ENCODE peak calls at places on chromosomes 13 and 19, in seven cellular contexts. Q, L, U, C, A, N and B are unnamed samples.

GRCh38 chr13:80877209-80877943 is 536.5 kb upstream of the SPRY2 start:
- DNase-seq in U (no peak), A (no peak), C (no peak), N (no peak), Q (no peak), L (no peak), B (no peak)

GRCh38 chr19:7267792-7268736 is 26.1 kb downstream of the INSR start:
- DNase-seq in L (no peak), Q (no peak), C (no peak), U (no peak), N (no peak), A (no peak), B (no peak)

GRCh38 chr19:56266060-56266459 is 6.5 kb upstream of the EDDM13 start:
- DNase-seq in A (no peak), L (no peak), Q (no peak), N (no peak), C (no peak), U (no peak), B (no peak)

GRCh38 chr19:3095375-3096191 is 1.4 kb downstream of the GNA11 start:
- DNase-seq in L (no peak), Q (no peak), N (no peak), A (no peak), U (no peak), C (no peak), B (no peak)

GRCh38 chr19:41771410-41771809 is 16.1 kb downstream of the CEACAM6 start:
- DNase-seq in Q (no peak), U (no peak), N (no peak), L (no peak), C (no peak), A (no peak), B (no peak)

GRCh38 chr19:41307954-41308449 is 2.0 kb upstream of the CCDC97 start:
- DNase-seq in C (no peak), U (no peak), L (no peak), N (no peak), Q (no peak), A (no peak), B (no peak)

GRCh38 chr13:91220872-91221271 is 126.6 kb upstream of the MIR17HG start:
- DNase-seq in C (no peak), U (no peak), L (no peak), A (no peak), N (no peak), Q (no peak), B (no peak)

GRCh38 chr19:37583340-37583739 is 11.3 kb downstream of the ZNF571 start:
- DNase-seq in C (no peak), Q (no peak), A (no peak), N (no peak), L (no peak), U (no peak), B (no peak)

GRCh38 chr19:5154129-5154798 is 185.4 kb downstream of the KDM4B start:
- DNase-seq in L (no peak), A (no peak), C (no peak), N (no peak), U (peak), Q (peak), B (no peak)

GRCh38 chr13:45119469-45119989 is 781 bp upstream of the GTF2F2 start:
- DNase-seq in A (no peak), C (no peak), N (no peak), Q (peak), U (peak), L (no peak), B (no peak)

GRCh38 chr13:29136341-29136740 is 316.2 kb downstream of the MTUS2 start:
- DNase-seq in N (no peak), U (no peak), Q (no peak), A (no peak), C (no peak), L (no peak), B (no peak)

GRCh38 chr19:38735257-38735686 is 9.0 kb downstream of the CAPN12 start:
- DNase-seq in U (no peak), A (no peak), C (no peak), L (no peak), Q (no peak), N (no peak), B (no peak)

GRCh38 chr19:31838163-31838798 is 489.0 kb upstream of the TSHZ3 start:
- DNase-seq in Q (no peak), N (no peak), U (no peak), C (no peak), L (no peak), A (no peak), B (no peak)

GRCh38 chr19:31578326-31578725 is 229.1 kb upstream of the TSHZ3 start:
- DNase-seq in L (no peak), Q (no peak), N (no peak), A (no peak), C (no peak), U (no peak), B (peak)

GRCh38 chr19:12698138-12698537 is 1.7 kb upstream of the FBXW9 start:
- DNase-seq in N (no peak), C (no peak), U (no peak), L (no peak), A (no peak), Q (no peak), B (no peak)

GRCh38 chr19:40717880-40718773 is 1.2 kb downstream of the ITPKC start:
- DNase-seq in Q (peak), A (no peak), U (peak), N (no peak), L (no peak), C (no peak), B (no peak)

GRCh38 chr13:25300861-25301346 is 521 bp upstream of the NUP58 start:
- DNase-seq in Q (peak), U (peak), A (peak), N (no peak), C (no peak), L (no peak), B (no peak)

GRCh38 chr13:75762066-75762937 is 126.2 kb downstream of the LMO7 start:
- DNase-seq in A (no peak), Q (no peak), N (no peak), C (no peak), U (peak), L (no peak), B (no peak)

GRCh38 chr19:41156207-41156606 is 36.8 kb upstream of the CYP2S1 start:
- DNase-seq in L (no peak), Q (no peak), U (no peak), C (no peak), A (no peak), N (no peak), B (no peak)

GRCh38 chr19:36060430-36060829 is 5.7 kb downstream of the WDR62 start:
- DNase-seq in N (no peak), L (peak), C (no peak), A (peak), Q (peak), U (peak), B (no peak)

GRCh38 chr19:15195381-15195964 is 5.3 kb downstream of the NOTCH3 start:
- DNase-seq in C (no peak), L (peak), U (peak), Q (peak), A (peak), N (peak), B (no peak)

GRCh38 chr19:17078038-17078919 is 2.7 kb downstream of the MYO9B start:
- DNase-seq in L (no peak), Q (no peak), N (no peak), A (no peak), C (no peak), U (no peak), B (no peak)

GRCh38 chr19:17080441-17080803 is 4.8 kb downstream of the MYO9B start:
- DNase-seq in U (no peak), N (no peak), L (no peak), C (no peak), A (no peak), Q (no peak), B (no peak)

GRCh38 chr19:17081672-17082630 is 6.4 kb downstream of the MYO9B start:
- DNase-seq in Q (no peak), L (no peak), U (no peak), C (no peak), A (peak), N (no peak), B (no peak)

GRCh38 chr19:17078920-17079709 is 3.5 kb downstream of the MYO9B start:
- DNase-seq in U (peak), N (no peak), A (no peak), Q (peak), L (no peak), C (no peak), B (no peak)

DNA sequence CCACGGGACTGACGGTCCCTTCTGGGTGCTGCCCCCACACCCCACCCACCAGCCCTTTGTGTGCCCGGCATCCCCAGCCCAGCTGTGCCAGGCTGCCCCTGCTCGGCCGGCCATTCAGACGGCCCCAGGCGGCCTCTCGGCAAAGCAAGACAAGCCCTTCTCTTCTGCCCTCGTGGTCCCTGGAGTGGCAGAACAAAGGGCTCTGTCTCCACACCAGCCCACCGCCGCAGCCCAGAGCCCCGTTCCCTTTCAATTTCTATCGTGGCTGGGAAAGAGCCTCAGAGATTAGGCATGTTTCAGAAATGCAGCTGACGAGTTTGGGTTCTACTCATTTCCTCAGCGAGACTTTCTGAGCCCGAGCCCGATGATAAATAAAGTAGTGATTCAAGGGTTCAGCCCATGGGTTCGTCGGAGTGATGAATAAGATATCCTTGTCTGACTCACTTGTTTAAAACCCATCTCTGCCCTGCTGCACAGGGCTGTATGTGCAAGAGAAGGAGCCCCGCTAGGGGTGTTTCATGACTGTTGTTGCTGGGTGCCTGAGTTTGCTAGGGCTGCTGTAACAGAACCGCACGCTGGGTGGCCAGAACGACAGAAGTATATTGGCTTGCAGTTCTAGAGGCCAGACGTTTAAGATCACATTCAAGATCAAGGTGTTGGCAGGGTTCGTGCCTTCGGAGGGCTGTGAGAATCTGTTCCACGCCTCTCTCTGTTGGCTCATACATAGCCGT is 4.3 kb downstream of the MYO9B start:
- DNase-seq in A (peak), L (peak), Q (peak), C (peak), N (no peak), U (peak), B (peak)
- TF ChIP-seq CTCF in A (peak), L (peak), Q (peak), C (peak), N (no peak), U (peak), B (peak)

GRCh38 chr13:98080280-98080679 is 62.6 kb upstream of the FARP1 start:
- DNase-seq in L (no peak), A (no peak), U (no peak), N (no peak), C (no peak), Q (no peak), B (no peak)

GRCh38 chr13:98089246-98089645 is 53.6 kb upstream of the FARP1 start:
- DNase-seq in N (no peak), Q (peak), U (peak), L (peak), A (no peak), C (no peak), B (no peak)

GRCh38 chr13:98083936-98084335 is 59.0 kb upstream of the FARP1 start:
- DNase-seq in A (no peak), U (peak), N (no peak), L (peak), C (no peak), Q (peak), B (no peak)

GRCh38 chr13:98083507-98083906 is 59.4 kb upstream of the FARP1 start:
- DNase-seq in A (no peak), Q (peak), C (no peak), U (peak), N (no peak), L (peak), B (no peak)
- TF ChIP-seq CTCF in A (no peak), Q (peak), C (no peak), U (peak), N (no peak), L (peak), B (peak)

GRCh38 chr13:99830931-99831330 is 140.6 kb downstream of the ZIC5 start:
- DNase-seq in U (no peak), C (no peak), N (no peak), Q (no peak), A (no peak), L (no peak), B (no peak)
- TF ChIP-seq CTCF in U (no peak), C (no peak), N (no peak), Q (no peak), A (no peak), L (no peak), B (no peak)

DNA sequence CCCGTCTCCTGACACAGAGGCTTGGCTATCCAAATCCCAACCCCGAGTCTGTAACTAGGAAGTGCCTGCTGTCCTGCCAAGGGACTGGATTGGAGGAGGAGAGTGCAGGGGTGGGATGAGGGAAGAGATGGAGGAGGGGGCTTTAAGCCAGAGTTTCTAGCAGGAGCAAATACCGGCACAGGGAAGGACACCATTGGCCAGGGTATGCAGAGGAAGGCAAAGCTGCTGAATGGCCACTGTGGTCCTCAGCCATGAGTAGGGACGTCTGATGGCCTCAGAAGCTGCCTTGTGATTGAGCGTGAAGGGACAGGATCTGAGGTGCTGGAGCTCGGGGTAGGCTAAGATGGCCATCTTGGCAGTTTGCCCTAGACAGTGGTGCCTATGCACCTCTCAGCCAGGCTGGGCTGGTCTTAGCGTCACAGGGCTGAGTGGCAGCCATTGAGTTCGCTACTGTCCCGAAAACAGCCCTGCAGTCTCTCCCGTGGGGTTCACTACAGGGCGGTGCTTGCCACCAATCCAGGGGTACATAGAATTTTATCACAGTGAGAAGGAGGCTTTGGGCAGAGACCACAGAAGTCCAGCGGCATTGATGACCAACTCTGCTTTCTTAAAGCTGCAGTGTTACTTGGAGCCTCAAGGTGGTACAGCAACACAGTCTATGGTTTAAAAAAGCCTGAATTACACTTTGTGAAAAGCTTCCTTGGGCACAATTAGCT is 61.8 kb downstream of the AKAP11 start:
- DNase-seq in N (no peak), C (no peak), A (no peak), U (peak), Q (peak), L (peak), B (no peak)
- TF ChIP-seq CTCF in N (peak), C (no peak), A (no peak), U (peak), Q (peak), L (peak), B (peak)

DNA sequence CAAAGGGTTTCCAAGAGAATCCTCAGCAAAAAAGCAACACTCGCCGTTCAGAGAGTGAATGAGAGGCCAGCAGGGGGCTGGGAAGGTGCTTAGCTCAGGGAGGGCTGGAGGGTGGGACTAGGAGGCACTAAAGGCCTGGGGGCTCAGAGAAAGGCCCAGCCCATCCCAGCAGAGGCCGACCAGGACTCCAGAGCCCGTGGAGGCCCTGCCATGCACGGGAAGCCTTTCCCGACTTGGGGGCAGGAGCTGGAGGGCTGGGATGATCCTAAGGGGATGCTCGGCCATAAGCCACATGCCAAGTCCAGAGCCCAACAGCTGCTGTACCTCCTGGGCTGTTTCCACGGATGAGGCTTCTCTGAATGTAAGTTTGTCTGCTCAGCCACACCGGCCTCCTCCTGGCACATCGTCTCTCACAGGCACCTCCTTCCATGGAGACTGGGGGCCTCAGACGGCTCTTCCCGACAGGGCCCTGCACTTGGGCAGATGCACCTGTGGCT is 19.5 kb downstream of the RASA3 start:
- DNase-seq in C (peak), A (peak), U (no peak), L (no peak), Q (no peak), N (no peak), B (no peak)
- TF ChIP-seq CTCF in C (no peak), A (no peak), U (no peak), L (peak), Q (no peak), N (no peak), B (peak)

DNA sequence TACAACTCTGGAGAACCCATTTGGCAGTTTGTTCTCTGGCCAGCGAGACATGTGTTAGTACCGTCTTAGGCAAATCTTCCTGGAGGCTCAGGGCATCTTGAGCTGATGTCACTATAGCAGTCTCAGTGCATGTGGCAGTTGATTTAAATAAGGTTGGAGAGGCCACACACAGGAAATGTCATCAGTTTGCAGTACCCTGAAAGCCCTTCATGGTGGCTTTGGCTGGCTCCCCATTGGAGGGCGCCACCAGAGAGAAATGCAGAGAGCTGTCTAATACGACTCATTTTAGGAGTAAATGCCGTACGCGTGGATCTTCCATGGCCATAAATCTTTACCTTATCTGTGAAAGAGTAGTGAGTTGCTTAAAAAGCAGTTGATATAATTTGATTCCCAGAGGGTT is 163.1 kb downstream of the STK24 start:
- DNase-seq in U (no peak), Q (no peak), C (no peak), N (no peak), L (no peak), A (no peak), B (no peak)
- TF ChIP-seq CTCF in U (no peak), Q (no peak), C (no peak), N (no peak), L (peak), A (no peak), B (no peak)

GRCh38 chr13:94549241-94550029 is 46.5 kb downstream of the TGDS start:
- DNase-seq in U (peak), L (peak), Q (peak), C (peak), N (peak), A (peak), B (peak)
- TF ChIP-seq CTCF in U (no peak), L (no peak), Q (no peak), C (no peak), N (no peak), A (no peak), B (no peak)

DNA sequence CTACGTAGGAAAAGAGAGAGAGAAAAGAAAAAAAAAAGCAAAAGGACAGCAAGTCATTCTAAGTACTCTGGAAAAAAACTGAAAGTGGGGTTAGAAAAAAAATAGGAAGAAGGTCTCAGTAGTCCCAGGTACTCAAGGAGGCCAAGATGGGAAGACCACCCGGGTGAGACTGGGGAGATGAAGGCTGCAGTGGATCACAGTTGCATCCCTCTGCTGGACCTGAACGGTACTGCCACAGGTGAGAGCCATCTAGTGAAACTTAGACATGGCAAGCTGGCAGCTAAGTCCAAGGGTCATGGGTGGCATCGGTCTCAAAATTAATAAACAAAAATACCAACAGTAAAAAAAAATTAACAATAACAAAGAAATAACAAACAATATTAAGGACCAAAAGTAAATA is 41.0 kb upstream of the ZNF91 start:
- DNase-seq in U (no peak), Q (no peak), C (no peak), N (no peak), A (no peak), L (no peak), B (no peak)
- TF ChIP-seq CTCF in U (peak), Q (peak), C (no peak), N (peak), A (no peak), L (peak), B (no peak)